ENCODE peak calls at places on chromosomes 11 and 22, in ten cellular contexts. Z is cardiac muscle cell, R is A549, F is left ventricle myocardium inferior, U is gastrocnemius medialis, B is left lung, A is fibroblast of lung, Q is endodermal cell, V is colonic mucosa, D is pancreas. I is an unnamed sample. For H3K4me1, the result is how much of the 10 kb centered on the place peaks cover.

GRCh38 chr11:34044664-34045485 is 6.7 kb upstream of the CAPRIN1 start:
- DNase-seq in Z (peak), R (peak), F (no peak), U (no peak), B (no peak), A (peak), Q (peak), V (no peak), D (no peak), I (no peak)

GRCh38 chr11:112931686-112932085 is 29.5 kb upstream of the NCAM1 start:
- DNase-seq in Z (no peak), R (no peak), F (no peak), U (no peak), B (no peak), A (no peak), Q (no peak), V (no peak), D (no peak), I (no peak)

GRCh38 chr22:41532908-41533825 is 11.1 kb downstream of the POLR3H start:
- DNase-seq in Z (peak), R (peak), F (peak), U (no peak), B (peak), A (peak), Q (peak), V (peak), D (peak), I (peak)

GRCh38 chr11:47724041-47724729 is 9.0 kb upstream of the AGBL2 start:
- DNase-seq in Z (peak), R (no peak), F (no peak), U (peak), B (no peak), A (peak), Q (no peak), V (peak), D (peak), I (no peak)

GRCh38 chr11:111039982-111040381 is 205.5 kb upstream of the POU2AF2 start:
- DNase-seq in Z (no peak), R (no peak), F (no peak), U (no peak), B (no peak), A (no peak), Q (no peak), V (no peak), D (no peak), I (no peak)

GRCh38 chr11:1744879-1745700 is 5.3 kb downstream of the IFITM10 start:
- DNase-seq in Z (no peak), R (no peak), F (no peak), U (no peak), B (peak), A (no peak), Q (no peak), V (no peak), D (peak), I (peak)

GRCh38 chr22:46087816-46088277 is 62.5 kb upstream of the PPARA start:
- DNase-seq in Z (peak), R (no peak), F (peak), U (peak), B (peak), A (peak), Q (no peak), V (peak), D (peak), I (peak)

GRCh38 chr11:2816941-2817421 is 68.6 kb downstream of the CDKN1C start:
- DNase-seq in Z (peak), R (no peak), F (peak), U (no peak), B (peak), A (peak), Q (no peak), V (no peak), D (peak), I (peak)

GRCh38 chr11:125262825-125263218 is 98.3 kb downstream of the PKNOX2 start:
- DNase-seq in Z (no peak), R (no peak), F (no peak), U (no peak), B (no peak), A (no peak), Q (peak), V (no peak), D (no peak), I (no peak)

GRCh38 chr11:106925245-106925644 is 93.0 kb downstream of the GUCY1A2 start:
- DNase-seq in Z (no peak), R (no peak), F (no peak), U (no peak), B (no peak), A (peak), Q (no peak), V (no peak), D (no peak), I (no peak)

GRCh38 chr11:93720522-93720921 is 20.8 kb downstream of the TAF1D start:
- DNase-seq in Z (no peak), R (no peak), F (no peak), U (no peak), B (no peak), A (no peak), Q (no peak), V (no peak), D (no peak), I (no peak)

GRCh38 chr22:45469573-45470383 is 32.9 kb upstream of the FBLN1 start:
- DNase-seq in Z (peak), R (no peak), F (no peak), U (no peak), B (no peak), A (peak), Q (no peak), V (no peak), D (no peak), I (peak)

GRCh38 chr11:32422545-32422944 is 12.8 kb downstream of the WT1 start:
- DNase-seq in Z (no peak), R (no peak), F (no peak), U (no peak), B (no peak), A (no peak), Q (no peak), V (no peak), D (no peak), I (no peak)

GRCh38 chr22:20885557-20886323 is 26.9 kb downstream of the SNAP29 start:
- DNase-seq in Z (peak), R (peak), F (peak), U (peak), B (peak), A (peak), Q (peak), V (peak), D (peak), I (peak)

GRCh38 chr11:65112551-65113360 is 1.1 kb downstream of the TM7SF2 start:
- DNase-seq in Z (no peak), R (peak), F (peak), U (no peak), B (peak), A (peak), Q (peak), V (peak), D (peak), I (peak)

GRCh38 chr22:47374273-47374771 is 611.9 kb downstream of the TBC1D22A start:
- DNase-seq in Z (no peak), R (no peak), F (no peak), U (no peak), B (peak), A (no peak), Q (no peak), V (no peak), D (no peak), I (peak)

GRCh38 chr11:73270089-73270854 is 1.9 kb upstream of the P2RY6 start:
- DNase-seq in Z (no peak), R (no peak), F (no peak), U (no peak), B (no peak), A (no peak), Q (peak), V (no peak), D (no peak), I (no peak)

GRCh38 chr11:118961591-118961990 is 5.5 kb downstream of the UPK2 start:
- DNase-seq in Z (no peak), R (no peak), F (no peak), U (no peak), B (no peak), A (no peak), Q (peak), V (peak), D (no peak), I (peak)

GRCh38 chr11:48170840-48171233 is 45.8 kb upstream of the OR4B1 start:
- DNase-seq in Z (peak), R (no peak), F (no peak), U (no peak), B (no peak), A (peak), Q (no peak), V (no peak), D (no peak), I (no peak)

GRCh38 chr11:38005597-38005996 is 1407.6 kb upstream of the RAG2 start:
- DNase-seq in Z (peak), R (no peak), F (no peak), U (no peak), B (no peak), A (peak), Q (no peak), V (no peak), D (no peak), I (no peak)

GRCh38 chr11:64734786-64735761 is 8.9 kb downstream of the RASGRP2 start:
- DNase-seq in Z (no peak), R (no peak), F (no peak), U (no peak), B (no peak), A (no peak), Q (no peak), V (no peak), D (peak), I (peak)

GRCh38 chr11:17725174-17725573 is 5.8 kb downstream of the MYOD1 start:
- DNase-seq in Z (no peak), R (no peak), F (no peak), U (no peak), B (no peak), A (no peak), Q (peak), V (no peak), D (no peak), I (no peak)

GRCh38 chr11:95282337-95282751 is 51.3 kb upstream of the SESN3 start:
- DNase-seq in Z (peak), R (no peak), F (no peak), U (no peak), B (no peak), A (no peak), Q (peak), V (no peak), D (no peak), I (no peak)

GRCh38 chr22:25582946-25583345 is 18.5 kb downstream of the GRK3 start:
- DNase-seq in Z (peak), R (no peak), F (no peak), U (no peak), B (no peak), A (peak), Q (no peak), V (no peak), D (no peak), I (no peak)

GRCh38 chr11:64456509-64457320 is 97.8 kb downstream of the RPS6KA4 start:
- DNase-seq in Z (no peak), R (no peak), F (no peak), U (no peak), B (no peak), A (no peak), Q (no peak), V (no peak), D (no peak), I (peak)

GRCh38 chr11:70146895-70147520 is 56.1 kb upstream of the FADD start:
- DNase-seq in Z (no peak), R (no peak), F (no peak), U (no peak), B (no peak), A (no peak), Q (peak), V (no peak), D (no peak), I (no peak)

GRCh38 chr22:23621082-23621780 is 10.9 kb downstream of the DRICH1 start:
- DNase-seq in Z (no peak), R (no peak), F (no peak), U (no peak), B (no peak), A (no peak), Q (no peak), V (peak), D (no peak), I (no peak)

GRCh38 chr11:130979386-130979972 is 63.2 kb upstream of the SNX19 start:
- DNase-seq in Z (peak), R (peak), F (no peak), U (no peak), B (no peak), A (peak), Q (no peak), V (no peak), D (no peak), I (no peak)

GRCh38 chr22:23878219-23878618 is 16.0 kb upstream of the MIF start:
- DNase-seq in Z (no peak), R (no peak), F (peak), U (peak), B (no peak), A (no peak), Q (no peak), V (no peak), D (no peak), I (peak)

GRCh38 chr11:109858152-109858551 is 235.0 kb upstream of the ZC3H12C start:
- DNase-seq in Z (no peak), R (no peak), F (no peak), U (no peak), B (no peak), A (peak), Q (no peak), V (no peak), D (no peak), I (no peak)

GRCh38 chr11:95500466-95500865 is 269.5 kb upstream of the SESN3 start:
- DNase-seq in Z (no peak), R (no peak), F (no peak), U (no peak), B (no peak), A (no peak), Q (no peak), V (no peak), D (no peak), I (no peak)

GRCh38 chr22:25332386-25332785 is 112.9 kb downstream of the CRYBB2 start:
- DNase-seq in Z (no peak), R (no peak), F (no peak), U (no peak), B (no peak), A (no peak), Q (no peak), V (no peak), D (no peak), I (no peak)

GRCh38 chr11:65454696-65455456 is 32.3 kb downstream of the NEAT1 start:
- DNase-seq in Z (peak), R (peak), F (peak), U (peak), B (peak), A (peak), Q (peak), V (peak), D (peak), I (peak)

GRCh38 chr11:130514316-130514715 is 65.9 kb downstream of the ADAMTS15 start:
- DNase-seq in Z (peak), R (no peak), F (no peak), U (no peak), B (no peak), A (peak), Q (no peak), V (no peak), D (no peak), I (no peak)

GRCh38 chr22:29370556-29370955 is 17.8 kb downstream of the AP1B1 start:
- DNase-seq in Z (no peak), R (no peak), F (no peak), U (no peak), B (no peak), A (no peak), Q (peak), V (no peak), D (no peak), I (peak)
- H3K4me1 ChIP-seq in Z (under half), R (under half), F (under half), U (under half), B (under half), A (under half), Q (under half), V (under half), D (under half), I (half or more)

DNA sequence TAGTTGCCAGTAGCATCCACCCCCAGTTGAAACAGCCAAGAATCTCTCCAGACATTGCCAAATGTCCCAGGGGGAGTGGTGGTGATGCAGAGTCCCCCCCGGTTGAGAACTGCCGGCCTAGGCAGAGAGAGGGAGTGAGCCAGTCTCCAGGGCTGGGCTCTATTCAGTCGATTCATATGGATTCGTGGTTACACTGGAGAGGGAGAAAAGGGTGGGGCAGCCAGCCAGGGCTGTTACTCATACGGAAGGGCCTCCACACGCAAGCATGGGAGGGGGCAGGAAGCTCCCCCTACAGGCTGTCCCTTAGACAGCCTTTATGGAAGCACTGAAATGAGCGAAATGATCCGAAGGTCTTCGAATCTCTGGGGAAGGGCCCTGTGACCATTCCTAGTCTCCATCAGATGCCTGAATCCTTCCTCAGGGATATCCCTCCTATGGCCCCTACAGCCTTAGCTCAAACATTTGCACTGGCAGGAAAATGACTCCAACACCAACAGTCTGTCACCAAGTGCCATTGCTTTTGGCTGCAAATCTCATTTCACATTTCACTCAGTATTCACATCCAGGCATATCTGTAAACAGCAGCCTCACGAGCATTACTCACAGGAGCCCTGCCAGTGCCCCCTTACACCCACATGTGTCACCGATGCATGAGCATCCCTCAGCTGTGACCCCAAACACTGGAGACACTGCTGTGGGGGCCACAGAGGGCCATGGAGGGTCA is 18.4 kb upstream of the TLCD5 start:
- DNase-seq in Z (peak), R (peak), F (no peak), U (no peak), B (no peak), A (peak), Q (peak), V (peak), D (no peak), I (no peak)
- TF ChIP-seq CTCF in Z (peak), R (no peak), F (peak), U (no peak), B (no peak), A (peak), Q (peak), V (no peak), D (no peak), I (no peak)

GRCh38 chr22:49969751-49970527 is 9.4 kb downstream of the PIM3 start:
- DNase-seq in Z (no peak), R (no peak), F (peak), U (no peak), B (peak), A (no peak), Q (peak), V (peak), D (peak), I (peak)

GRCh38 chr22:49970528-49971231 is 10.1 kb downstream of the PIM3 start:
- DNase-seq in Z (peak), R (peak), F (peak), U (peak), B (peak), A (peak), Q (peak), V (peak), D (peak), I (peak)

GRCh38 chr22:49967333-49968241 is 7.0 kb downstream of the PIM3 start:
- DNase-seq in Z (peak), R (no peak), F (peak), U (peak), B (peak), A (no peak), Q (peak), V (peak), D (peak), I (peak)

GRCh38 chr22:49968313-49968830 is 7.8 kb downstream of the PIM3 start:
- DNase-seq in Z (no peak), R (no peak), F (peak), U (no peak), B (peak), A (no peak), Q (peak), V (peak), D (peak), I (peak)

DNA sequence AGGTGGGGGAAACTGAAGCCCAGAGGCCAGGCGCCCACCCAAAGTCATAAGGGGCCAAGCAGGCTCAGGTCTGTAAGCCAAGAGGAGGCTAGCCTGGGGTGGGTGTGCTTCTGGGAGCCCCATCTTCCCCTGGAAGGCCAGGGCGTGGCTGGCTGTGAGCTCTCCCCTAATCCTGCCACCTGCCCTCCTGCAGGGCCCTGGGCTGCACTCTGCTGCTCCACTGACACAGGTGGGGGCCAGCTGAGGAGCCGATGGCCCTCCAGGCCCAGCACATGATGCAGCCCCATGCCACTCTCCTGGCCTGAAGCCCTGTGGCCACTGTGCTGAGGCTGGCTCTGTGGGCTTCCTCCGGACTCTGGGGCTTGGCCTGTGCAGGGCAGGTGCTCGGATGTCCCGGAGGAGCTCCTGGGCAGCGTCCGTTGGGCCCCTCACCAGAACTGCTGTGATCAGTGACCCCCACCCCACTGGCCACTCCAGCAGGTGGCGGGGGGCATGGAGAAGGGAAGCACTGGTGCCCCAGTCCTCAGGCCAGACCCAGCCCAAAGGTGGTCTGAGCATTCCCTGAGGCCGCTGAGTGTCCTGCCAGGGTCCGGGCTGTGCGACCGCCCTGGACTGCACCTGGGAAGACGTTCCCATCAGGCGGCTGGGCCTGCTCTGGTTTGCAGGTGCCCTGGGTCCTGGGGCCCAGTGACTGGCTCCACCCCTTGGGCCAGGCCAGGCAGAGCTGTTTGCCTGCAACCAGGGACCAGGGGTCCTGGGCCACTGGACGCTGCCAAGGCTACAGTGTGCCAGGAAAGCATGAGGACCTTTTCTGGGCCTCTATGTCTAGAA is 8.5 kb downstream of the PIM3 start:
- DNase-seq in Z (no peak), R (no peak), F (peak), U (no peak), B (peak), A (no peak), Q (peak), V (no peak), D (peak), I (peak)
- H3K4me1 ChIP-seq in Z (under half), R (under half), F (half or more), U (half or more), B (under half), A (under half), Q (under half), V (under half), D (under half), I (half or more)

GRCh38 chr22:19753090-19753842 is 7.3 kb upstream of the TBX1 start:
- DNase-seq in Z (no peak), R (no peak), F (no peak), U (no peak), B (no peak), A (no peak), Q (peak), V (no peak), D (no peak), I (no peak)
- TF ChIP-seq CTCF in Z (peak), R (no peak), F (no peak), U (no peak), B (no peak), A (no peak), Q (peak), V (no peak), D (no peak), I (no peak)

DNA sequence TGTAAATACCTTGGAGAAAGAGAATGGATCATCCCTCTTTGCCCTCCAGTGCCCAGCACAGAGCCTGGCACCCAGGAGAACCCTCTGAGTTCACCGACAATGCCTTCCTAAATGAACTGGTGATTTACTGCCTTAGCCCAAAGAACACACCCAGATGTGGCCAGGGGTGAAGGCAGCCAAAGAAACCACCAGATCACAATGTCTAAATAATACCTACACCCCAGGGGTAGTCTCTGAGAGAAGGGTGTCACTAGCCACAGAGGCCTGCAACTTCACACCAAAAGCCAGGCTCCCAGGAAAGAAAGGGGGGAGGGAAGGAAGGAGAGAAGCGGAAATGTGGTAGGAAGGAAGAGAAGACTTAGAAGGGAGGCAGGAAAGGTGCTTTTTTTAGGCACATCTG is 65.7 kb downstream of the RPL27A start:
- DNase-seq in Z (no peak), R (no peak), F (no peak), U (no peak), B (no peak), A (no peak), Q (no peak), V (no peak), D (no peak), I (no peak)
- H3K4me1 ChIP-seq in Z (under half), R (under half), F (under half), U (under half), B (under half), A (under half), Q (under half), V (under half), D (under half), I (under half)